ENCODE peak calls at places on chromosomes 2 and 18, in nine cellular contexts. A is body of pancreas, N is pancreas, U is nephron progenitor cell, Y is occipital lobe, Q is HL-60, S is right cardiac atrium, H is sigmoid colon, C is dermis microvascular lymphatic vessel endothelial cell. K is an unnamed sample.

GRCh38 chr18:68642003-68642402 is 72.9 kb downstream of the TMX3 start:
- DNase-seq in H (no peak), N (no peak), C (no peak), A (no peak), Y (no peak), Q (no peak), U (no peak), S (no peak), K (no peak)

GRCh38 chr2:2762898-2763287 is 431.8 kb upstream of the MYT1L start:
- DNase-seq in S (no peak), A (no peak), U (no peak), Q (no peak), Y (no peak), C (no peak), H (no peak), N (no peak), K (no peak)

GRCh38 chr18:26057208-26057821 is 33.1 kb downstream of the SS18 start:
- DNase-seq in Q (no peak), C (no peak), S (no peak), H (no peak), N (no peak), U (peak; percentile 7), Y (no peak), A (no peak), K (no peak)

GRCh38 chr2:104844813-104845551 is 8.9 kb upstream of the POU3F3 start:
- DNase-seq in H (no peak), U (peak; percentile 81), C (no peak), S (peak; percentile 32), A (no peak), Y (peak; percentile 67), Q (no peak), N (peak; percentile 54), K (no peak)

GRCh38 chr2:27079233-27080139 is 1.1 kb downstream of the EMILIN1 start:
- DNase-seq in C (no peak), H (no peak), A (no peak), Y (no peak), N (no peak), Q (no peak), U (no peak), S (no peak), K (no peak)

GRCh38 chr2:39408351-39409136 is 28.5 kb downstream of the MAP4K3 start:
- DNase-seq in H (no peak), U (no peak), Q (peak; percentile 14), S (no peak), N (no peak), C (no peak), A (no peak), Y (no peak), K (peak; percentile 36)

GRCh38 chr2:146989726-146990125 is 855.1 kb upstream of the ACVR2A start:
- DNase-seq in H (no peak), N (no peak), Y (no peak), U (no peak), S (no peak), A (no peak), Q (no peak), C (no peak), K (no peak)

GRCh38 chr2:230905448-230906430 is 19.3 kb downstream of the GPR55 start:
- DNase-seq in U (peak; percentile 27), H (peak; percentile 48), N (peak; percentile 32), Q (no peak), Y (no peak), A (peak; percentile 5), S (no peak), C (no peak), K (no peak)

GRCh38 chr2:68284896-68285295 is 32.6 kb upstream of the PPP3R1 start:
- DNase-seq in N (no peak), S (peak; percentile 55), Y (peak; percentile 47), Q (peak; percentile 9), A (no peak), H (peak; percentile 76), C (no peak), U (no peak), K (no peak)

GRCh38 chr2:84817239-84817655 is 63.6 kb downstream of the TRABD2A start:
- DNase-seq in Q (no peak), A (no peak), H (no peak), Y (no peak), U (no peak), N (no peak), C (no peak), S (no peak), K (peak; percentile 77)

GRCh38 chr2:28934769-28935168 is 40.3 kb downstream of the WDR43 start:
- DNase-seq in H (no peak), Y (no peak), S (no peak), A (no peak), Q (no peak), C (no peak), N (no peak), U (no peak), K (no peak)

GRCh38 chr2:105256431-105257047 is 15.0 kb downstream of the GPR45 start:
- DNase-seq in H (no peak), N (no peak), A (no peak), Q (no peak), Y (no peak), S (no peak), C (no peak), U (no peak), K (no peak)

GRCh38 chr2:142967060-142967459 is 89.6 kb downstream of the KYNU start:
- DNase-seq in H (no peak), S (no peak), Q (no peak), U (no peak), N (no peak), A (no peak), Y (no peak), C (no peak), K (no peak)